ENCODE peak calls at places on chromosomes 13 and 19, in six cellular contexts. K is G401; U is neural progenitor cell; M is fibroblast of lung; J is NCI-H82; B is stimulated activated CD4-positive, alpha-beta T cell treated with anti-CD3 and anti-CD28 coated beads, TNF-alpha, amount 100 ng/mL, for 24 hours. Q is an unnamed sample.

GRCh38 chr19:17779281-17779930 is 15.5 kb upstream of the B3GNT3 start:
- DNase-seq in K (peak), J (peak), U (peak), B (no peak), M (peak), Q (peak)

GRCh38 chr13:75359266-75359665 is 122.7 kb downstream of the TBC1D4 start:
- DNase-seq in M (peak), K (no peak), B (no peak), J (no peak), U (peak), Q (peak)

GRCh38 chr13:63025741-63026140 is 1610.1 kb upstream of the PCDH20 start:
- DNase-seq in K (no peak), J (no peak), M (no peak), U (no peak), B (no peak), Q (no peak)

GRCh38 chr19:17598953-17599352 is 43.5 kb downstream of the COLGALT1 start:
- DNase-seq in K (no peak), B (no peak), M (no peak), J (no peak), U (no peak), Q (no peak)

GRCh38 chr13:29993716-29994488 is 143.5 kb upstream of the UBL3 start:
- DNase-seq in M (peak), J (peak), K (no peak), U (no peak), B (no peak), Q (no peak)

GRCh38 chr19:32097620-32098019 is 247.8 kb upstream of the ZNF507 start:
- DNase-seq in B (no peak), M (no peak), K (no peak), J (no peak), U (no peak), Q (no peak)

GRCh38 chr19:4060621-4061177 is 6.0 kb downstream of the ZBTB7A start:
- DNase-seq in K (no peak), U (no peak), M (no peak), J (no peak), B (no peak), Q (no peak)

GRCh38 chr19:2012941-2013682 is 2.4 kb downstream of the BTBD2 start:
- DNase-seq in K (no peak), U (no peak), M (no peak), J (no peak), B (no peak), Q (no peak)

GRCh38 chr19:49403404-49404187 is 15.5 kb downstream of the KASH5 start:
- DNase-seq in J (peak), U (peak), B (no peak), K (peak), M (peak), Q (peak)

GRCh38 chr19:19697589-19697988 is 28.9 kb downstream of the ZNF101 start:
- DNase-seq in K (no peak), U (no peak), B (no peak), M (no peak), J (no peak), Q (no peak)

GRCh38 chr13:20174656-20175405 is 14.0 kb upstream of the GJA3 start:
- DNase-seq in K (no peak), J (peak), B (peak), M (peak), U (no peak), Q (peak)

GRCh38 chr13:47087841-47088240 is 191.0 kb upstream of the HTR2A start:
- DNase-seq in M (peak), J (no peak), K (no peak), U (no peak), B (no peak), Q (no peak)

Q was measured in mesendoderm.